ENCODE peak calls at places on chromosomes 4 and X, in seven cellular contexts. B, F, C, K, O, Y and H are unnamed samples.

GRCh38 chr4:52658671-52659015 is 458 bp downstream of the USP46 start:
- DNase-seq in B (peak; percentile 46), F (peak; percentile 50), C (no peak), K (no peak), O (no peak), Y (no peak), H (no peak)

GRCh38 chr4:125891597-125892258 is 577.0 kb downstream of the FAT4 start:
- DNase-seq in B (no peak), F (no peak), C (peak; percentile 13), K (no peak), O (no peak), Y (no peak), H (no peak)

GRCh38 chrX:116290359-116290758 is 119.8 kb downstream of the AGTR2 start:
- DNase-seq in B (no peak), F (no peak), C (no peak), K (no peak), O (no peak), Y (no peak), H (no peak)

GRCh38 chr4:81314196-81314896 is 99.3 kb upstream of the PRKG2 start:
- DNase-seq in B (peak; percentile 47), F (no peak), C (peak; percentile 41), K (peak; percentile 54), O (no peak), Y (no peak), H (no peak)

GRCh38 chr4:104395219-104395618 is 99.5 kb downstream of the CXXC4 start:
- DNase-seq in B (no peak), F (no peak), C (no peak), K (peak; percentile 72), O (no peak), Y (no peak), H (no peak)

GRCh38 chrX:46228389-46228788 is 316.8 kb downstream of the ZNF674 start:
- DNase-seq in B (no peak), F (no peak), C (no peak), K (no peak), O (no peak), Y (no peak), H (no peak)

GRCh38 chrX:153818571-153819397 is 11.6 kb downstream of the PDZD4 start:
- DNase-seq in B (no peak), F (peak; percentile 71), C (no peak), K (peak; percentile 71), O (no peak), Y (peak; percentile 27), H (no peak)

GRCh38 chrX:120560405-120560841 is 339 bp downstream of the CUL4B start:
- DNase-seq in B (peak; percentile 47), F (peak; percentile 42), C (peak; percentile 43), K (peak; percentile 0), O (peak; percentile 20), Y (no peak), H (no peak)

GRCh38 chr4:109985993-109986640 is 73.4 kb downstream of the EGF start:
- DNase-seq in B (no peak), F (no peak), C (no peak), K (no peak), O (no peak), Y (no peak), H (no peak)

GRCh38 chr4:54058171-54058570 is 6.2 kb downstream of the CHIC2 start:
- DNase-seq in B (no peak), F (no peak), C (no peak), K (no peak), O (no peak), Y (no peak), H (no peak)

GRCh38 chrX:134933911-134934310 is 56.9 kb upstream of the SMIM10 start:
- DNase-seq in B (no peak), F (no peak), C (no peak), K (no peak), O (no peak), Y (no peak), H (no peak)

GRCh38 chrX:8987672-8988250 is 46.2 kb downstream of the FAM9B start:
- DNase-seq in B (no peak), F (no peak), C (no peak), K (no peak), O (no peak), Y (no peak), H (no peak)

GRCh38 chrX:28586891-28587635 is at the start of gene IL1RAPL1:
- DNase-seq in B (no peak), F (no peak), C (peak; percentile 75), K (no peak), O (peak; percentile 4), Y (no peak), H (no peak)

GRCh38 chr4:100103671-100104070 is 86.6 kb downstream of the DDIT4L start:
- DNase-seq in B (no peak), F (no peak), C (peak; percentile 13), K (no peak), O (no peak), Y (no peak), H (no peak)

GRCh38 chrX:71154641-71155040 is 10.0 kb downstream of the NLGN3 start:
- DNase-seq in B (no peak), F (no peak), C (no peak), K (no peak), O (no peak), Y (no peak), H (no peak)

GRCh38 chr4:158356331-158356730 is 146.0 kb downstream of the TMEM144 start:
- DNase-seq in B (no peak), F (no peak), C (no peak), K (no peak), O (no peak), Y (no peak), H (no peak)

GRCh38 chrX:1417921-1418875 is 26.3 kb upstream of the SLC25A6 start:
- DNase-seq in B (no peak), F (no peak), C (no peak), K (no peak), O (no peak), Y (no peak), H (no peak)

GRCh38 chr4:10897076-10897475 is 212.5 kb upstream of the CLNK start:
- DNase-seq in B (no peak), F (no peak), C (no peak), K (no peak), O (no peak), Y (no peak), H (no peak)

GRCh38 chr4:101211146-101211553 is 136.2 kb downstream of the PPP3CA start:
- DNase-seq in B (no peak), F (no peak), C (peak; percentile 27), K (no peak), O (no peak), Y (no peak), H (no peak)

GRCh38 chrX:34901761-34902160 is 40.8 kb upstream of the FAM47B start:
- DNase-seq in B (no peak), F (no peak), C (peak; percentile 52), K (no peak), O (no peak), Y (no peak), H (no peak)

GRCh38 chrX:155246748-155247147 is 17.5 kb downstream of the RAB39B start:
- DNase-seq in B (no peak), F (no peak), C (no peak), K (no peak), O (no peak), Y (no peak), H (no peak)

GRCh38 chr4:102625232-102625930 is 124.2 kb downstream of the NFKB1 start:
- DNase-seq in B (no peak), F (no peak), C (peak; percentile 50), K (no peak), O (no peak), Y (no peak), H (no peak)

GRCh38 chr4:17173300-17173699 is 274.9 kb upstream of the LDB2 start:
- DNase-seq in B (no peak), F (no peak), C (no peak), K (no peak), O (no peak), Y (no peak), H (no peak)

GRCh38 chr4:10386044-10386443 is 71.2 kb downstream of the ZNF518B start:
- DNase-seq in B (no peak), F (no peak), C (no peak), K (no peak), O (no peak), Y (no peak), H (no peak)

GRCh38 chr4:11824557-11824956 is 395.9 kb upstream of the HS3ST1 start:
- DNase-seq in B (no peak), F (no peak), C (no peak), K (no peak), O (no peak), Y (no peak), H (no peak)

GRCh38 chr4:101232074-101232776 is 115.1 kb downstream of the PPP3CA start:
- DNase-seq in B (no peak), F (no peak), C (peak; percentile 90), K (no peak), O (no peak), Y (no peak), H (no peak)

GRCh38 chr4:100290585-100290984 is 100.3 kb upstream of the DDIT4L start:
- DNase-seq in B (no peak), F (no peak), C (peak; percentile 28), K (no peak), O (no peak), Y (no peak), H (no peak)